ENCODE peak calls at places on chromosomes 3 and 15, in six cellular contexts. U is HepG2, E is AG09309, I is breast epithelium, N is IMR-90, A is choroid plexus epithelial cell. G is an unnamed sample.

GRCh38 chr3:116446037-116446436 is 750 bp upstream of the LSAMP start:
- DNase-seq in N (no peak), A (no peak), I (no peak), E (no peak), U (no peak), G (no peak)

GRCh38 chr3:58237940-58238681 is 519 bp downstream of the ABHD6 start:
- DNase-seq in I (peak), U (peak), A (no peak), N (peak), E (no peak), G (no peak)

GRCh38 chr3:61627768-61628185 is 66.4 kb downstream of the PTPRG start:
- DNase-seq in A (peak), N (peak), U (peak), E (peak), I (no peak), G (peak)

GRCh38 chr15:74320358-74321247 is 46.8 kb downstream of the CYP11A1 start:
- DNase-seq in U (peak), N (peak), I (no peak), A (peak), E (no peak), G (no peak)

GRCh38 chr3:50587373-50587772 is 18.1 kb downstream of the HEMK1 start:
- DNase-seq in A (no peak), E (no peak), I (no peak), U (no peak), N (peak), G (no peak)

GRCh38 chr3:42129014-42129953 is 38.1 kb downstream of the TRAK1 start:
- DNase-seq in I (no peak), A (peak), N (peak), U (peak), E (no peak), G (no peak)

GRCh38 chr3:34837848-34838741 is 801.2 kb upstream of the ARPP21 start:
- DNase-seq in E (no peak), N (no peak), A (no peak), I (no peak), U (no peak), G (no peak)

GRCh38 chr3:193960485-193961172 is 175.3 kb upstream of the HES1 start:
- DNase-seq in E (no peak), N (no peak), A (no peak), I (no peak), U (no peak), G (no peak)

GRCh38 chr3:50338989-50339388 is 1.6 kb downstream of the RASSF1 start:
- DNase-seq in A (no peak), N (no peak), U (no peak), E (no peak), I (no peak), G (no peak)

GRCh38 chr3:69906351-69906966 is 93.1 kb upstream of the SAMMSON start:
- DNase-seq in E (no peak), A (no peak), U (no peak), N (no peak), I (no peak), G (no peak)

GRCh38 chr3:119323401-119324107 is 29.4 kb downstream of the ARHGAP31 start:
- DNase-seq in E (no peak), I (no peak), A (peak), N (no peak), U (no peak), G (no peak)

GRCh38 chr3:189652042-189652441 is 20.9 kb downstream of the TP63 start:
- DNase-seq in A (peak), I (no peak), E (no peak), U (peak), N (peak), G (no peak)

GRCh38 chr15:63056843-63057242 is 14.3 kb downstream of the TPM1 start:
- DNase-seq in N (peak), U (no peak), E (no peak), A (peak), I (no peak), G (no peak)

GRCh38 chr15:71532994-71533393 is 277.4 kb upstream of the NR2E3 start:
- DNase-seq in I (no peak), A (peak), U (peak), E (no peak), N (no peak), G (no peak)

GRCh38 chr15:55775316-55775715 is 32.4 kb upstream of the PRTG start:
- DNase-seq in I (no peak), E (peak), A (no peak), N (no peak), U (no peak), G (no peak)

GRCh38 chr3:72334681-72335457 is 513.4 kb downstream of the SHQ1 start:
- DNase-seq in A (no peak), N (no peak), E (no peak), I (no peak), U (no peak), G (no peak)

GRCh38 chr3:31858439-31858838 is 122.6 kb downstream of the OSBPL10 start:
- DNase-seq in U (no peak), E (no peak), I (no peak), A (no peak), N (no peak), G (no peak)

GRCh38 chr3:183210862-183211341 is 42.2 kb upstream of the B3GNT5 start:
- DNase-seq in N (no peak), E (no peak), I (no peak), U (no peak), A (no peak), G (no peak)

GRCh38 chr3:8443829-8444791 is 57.5 kb upstream of the LMCD1 start:
- DNase-seq in A (peak), N (peak), I (peak), U (peak), E (peak), G (peak)

GRCh38 chr15:101451192-101451799 is 38.2 kb downstream of the PCSK6 start:
- DNase-seq in N (no peak), I (peak), U (no peak), A (peak), E (no peak), G (no peak)

GRCh38 chr3:38005076-38006020 is 14.8 kb downstream of the VILL start:
- DNase-seq in N (no peak), I (peak), U (peak), E (no peak), A (no peak), G (no peak)

GRCh38 chr3:130828931-130829574 is 64.8 kb upstream of the ATP2C1 start:
- DNase-seq in U (no peak), I (no peak), A (no peak), N (no peak), E (no peak), G (no peak)

GRCh38 chr15:52427804-52428203 is 100.9 kb downstream of the MYO5A start:
- DNase-seq in N (peak), I (no peak), U (no peak), A (peak), E (peak), G (peak)

GRCh38 chr3:71244153-71245051 is 339.1 kb downstream of the FOXP1 start:
- DNase-seq in E (no peak), A (peak), U (no peak), N (peak), I (no peak), G (no peak)

GRCh38 chr15:100873029-100873677 is 6.5 kb upstream of the ALDH1A3 start:
- DNase-seq in N (peak), U (peak), I (no peak), E (peak), A (peak), G (peak)

GRCh38 chr3:49222002-49222401 is 50.6 kb downstream of the KLHDC8B start:
- DNase-seq in I (no peak), U (no peak), E (no peak), A (no peak), N (no peak), G (no peak)

DNA sequence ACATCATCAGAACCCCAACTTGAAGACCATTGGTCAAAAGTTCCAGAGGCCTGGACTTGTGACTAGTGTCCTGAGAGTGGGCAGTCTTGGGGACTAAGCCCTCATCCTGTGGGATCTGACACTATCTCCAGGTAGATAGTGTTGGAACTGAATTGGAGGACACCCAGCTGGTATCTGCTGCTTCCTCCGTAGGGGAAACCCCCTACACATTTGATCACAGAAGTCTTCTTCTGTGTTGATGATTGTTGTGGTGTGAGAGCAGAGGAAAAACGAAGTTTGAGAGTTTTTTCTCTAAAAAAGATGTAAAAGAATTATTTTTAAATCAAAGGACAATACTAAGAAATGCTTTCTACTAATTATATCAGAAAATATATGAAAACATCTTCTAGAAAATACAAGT is 6.9 kb downstream of the NSMCE3 start:
- DNase-seq in A (no peak), I (no peak), E (no peak), N (no peak), U (no peak), G (no peak)
- TF ChIP-seq CTCF in A (no peak), I (no peak), E (no peak), N (no peak), U (no peak), G (no peak)

GRCh38 chr15:85028416-85028815 is 46.8 kb downstream of the PDE8A start:
- DNase-seq in A (no peak), U (no peak), I (no peak), N (no peak), E (no peak), G (no peak)
- H3K4me3 ChIP-seq in A (no peak), U (no peak), I (no peak), N (no peak), E (no peak), G (no peak)

GRCh38 chr3:165210727-165211126 is 14.5 kb upstream of the SLITRK3 start:
- DNase-seq in I (no peak), N (no peak), A (no peak), E (no peak), U (no peak), G (no peak)

GRCh38 chr3:165211749-165212148 is 15.6 kb upstream of the SLITRK3 start:
- DNase-seq in E (no peak), I (no peak), U (no peak), A (no peak), N (no peak), G (no peak)

GRCh38 chr3:165212580-165212979 is 16.4 kb upstream of the SLITRK3 start:
- DNase-seq in I (no peak), N (no peak), A (no peak), U (peak), E (no peak), G (no peak)

GRCh38 chr3:165206454-165207266 is 10.5 kb upstream of the SLITRK3 start:
- DNase-seq in N (peak), E (peak), A (peak), I (peak), U (peak), G (peak)

DNA sequence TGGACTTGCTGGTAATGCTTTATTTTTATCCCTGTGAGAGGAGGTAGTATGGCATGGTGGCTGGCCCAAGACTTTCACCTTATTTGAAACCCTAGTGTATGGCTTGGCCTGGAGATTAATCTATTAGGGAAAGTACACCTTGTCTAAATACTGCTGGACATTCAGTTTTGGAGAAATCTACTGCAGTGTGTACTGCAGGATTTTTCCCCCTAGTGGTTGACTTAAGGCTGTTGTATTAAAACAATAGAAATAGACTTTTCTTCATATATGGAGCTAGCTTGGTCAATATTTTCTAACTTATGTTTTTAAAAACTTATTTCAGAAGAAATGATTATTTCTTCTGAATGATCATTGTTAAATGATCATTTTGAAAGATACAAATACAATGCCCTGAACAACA is 13.9 kb upstream of the SLITRK3 start:
- DNase-seq in N (no peak), A (peak), E (no peak), I (no peak), U (peak), G (no peak)
- TF ChIP-seq CTCF in N (no peak), A (no peak), E (peak), I (no peak), U (no peak), G (no peak)

DNA sequence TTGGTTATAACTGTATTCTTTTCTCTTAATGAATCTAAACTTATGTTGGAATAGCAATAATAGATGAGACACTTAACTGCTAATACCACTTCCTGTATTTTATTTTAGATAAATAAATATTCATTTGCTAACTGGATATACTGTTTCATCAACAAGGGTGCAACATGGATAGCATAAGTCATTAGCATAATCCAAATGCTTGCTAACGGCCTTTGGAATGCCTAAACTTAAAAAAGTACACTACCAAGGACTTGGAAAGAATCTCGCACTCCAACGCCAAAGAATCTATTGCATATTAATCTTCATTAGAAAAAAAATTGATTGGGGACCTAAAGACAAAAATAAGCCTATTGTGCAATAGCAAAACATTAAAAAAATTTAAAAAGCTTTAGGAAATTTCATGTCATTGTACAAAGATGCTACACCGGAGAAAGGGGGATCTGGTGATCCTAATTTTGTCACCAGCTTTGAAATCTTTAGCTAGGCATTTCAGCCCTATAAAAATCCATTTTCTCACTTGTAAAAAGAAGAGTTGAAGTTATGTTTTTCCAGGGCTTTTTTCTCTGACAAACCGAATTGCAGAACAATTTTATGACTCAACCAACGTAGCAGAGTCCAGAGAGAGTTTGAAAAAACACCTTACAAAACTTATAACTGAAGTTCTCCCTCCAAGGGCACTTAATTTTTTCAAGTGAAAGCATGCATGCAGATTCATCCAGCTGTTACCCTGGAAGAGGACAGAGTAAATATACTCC is 4.1 kb downstream of the VGLL3 start:
- DNase-seq in I (no peak), N (peak), E (no peak), A (peak), U (no peak), G (no peak)
- H3K4me3 ChIP-seq in I (peak), N (peak), E (no peak), A (peak), U (no peak), G (peak)

GRCh38 chr3:12471228-12471627 is 13.1 kb upstream of the TSEN2 start:
- DNase-seq in N (no peak), A (no peak), I (no peak), E (no peak), U (peak), G (no peak)
- TF ChIP-seq CTCF in N (no peak), A (no peak), I (no peak), E (no peak), U (no peak), G (no peak)